ENCODE peak calls at places on chromosomes 16 and 17, in eight cellular contexts. J is stomach, D is HCT116, C is H1, Y is transverse colon, X is breast epithelium, K is GM23338, R is sigmoid colon. E is an unnamed sample.

GRCh38 chr16:2178321-2179106 is 17.9 kb downstream of the CASKIN1 start:
- DNase-seq in J (no peak), D (no peak), C (peak), Y (no peak), X (no peak), K (peak), R (no peak), E (no peak)

GRCh38 chr16:77169650-77170236 is 21.2 kb upstream of the MON1B start:
- DNase-seq in J (peak), D (peak), C (peak), Y (peak), X (no peak), K (peak), R (no peak), E (no peak)

GRCh38 chr16:8032406-8032805 is 557.9 kb downstream of the TMEM114 start:
- DNase-seq in J (no peak), D (no peak), C (no peak), Y (no peak), X (no peak), K (no peak), R (no peak), E (peak)

GRCh38 chr16:15055141-15056053 is 477 bp downstream of the NTAN1 start:
- DNase-seq in J (no peak), D (no peak), C (no peak), Y (peak), X (no peak), K (peak), R (peak), E (no peak)

GRCh38 chr17:61250335-61250890 is 149.2 kb upstream of the TBX2 start:
- DNase-seq in J (no peak), D (no peak), C (no peak), Y (no peak), X (no peak), K (no peak), R (no peak), E (no peak)

GRCh38 chr16:83901101-83901500 is 2.2 kb downstream of the MLYCD start:
- DNase-seq in J (no peak), D (no peak), C (no peak), Y (no peak), X (no peak), K (no peak), R (no peak), E (no peak)

GRCh38 chr16:324451-325334 is 27.8 kb downstream of the AXIN1 start:
- DNase-seq in J (no peak), D (no peak), C (no peak), Y (peak), X (no peak), K (peak), R (no peak), E (no peak)

GRCh38 chr17:32302860-32303649 is 37.4 kb downstream of the RHBDL3 start:
- DNase-seq in J (no peak), D (no peak), C (no peak), Y (no peak), X (no peak), K (peak), R (no peak), E (no peak)

GRCh38 chr16:29898786-29899515 is 399 bp downstream of the SEZ6L2 start:
- DNase-seq in J (peak), D (no peak), C (no peak), Y (peak), X (no peak), K (peak), R (no peak), E (no peak)

GRCh38 chr17:5740937-5741336 is 156.6 kb upstream of the NLRP1 start:
- DNase-seq in J (no peak), D (no peak), C (no peak), Y (no peak), X (no peak), K (peak), R (no peak), E (no peak)

GRCh38 chr17:58321571-58322525 is 6.7 kb downstream of the TSPOAP1 start:
- DNase-seq in J (no peak), D (no peak), C (no peak), Y (no peak), X (no peak), K (no peak), R (no peak), E (no peak)

GRCh38 chr17:53627511-53627910 is 195.2 kb upstream of the KIF2B start:
- DNase-seq in J (no peak), D (no peak), C (no peak), Y (no peak), X (no peak), K (no peak), R (no peak), E (no peak)

GRCh38 chr16:71746442-71747046 is 22.0 kb upstream of the PHLPP2 start:
- DNase-seq in J (no peak), D (peak), C (no peak), Y (no peak), X (no peak), K (peak), R (no peak), E (no peak)

GRCh38 chr16:706189-707061 is 824 bp upstream of the FBXL16 start:
- DNase-seq in J (no peak), D (no peak), C (no peak), Y (no peak), X (no peak), K (peak), R (no peak), E (no peak)

GRCh38 chr17:57723427-57724037 is 21.6 kb downstream of the CCDC182 start:
- DNase-seq in J (no peak), D (no peak), C (no peak), Y (no peak), X (no peak), K (no peak), R (no peak), E (no peak)

GRCh38 chr17:45131616-45132301 is 556 bp downstream of the PLCD3 start:
- DNase-seq in J (peak), D (no peak), C (no peak), Y (peak), X (peak), K (peak), R (peak), E (no peak)

GRCh38 chr17:10699861-10700260 is 2.5 kb downstream of the ADPRM start:
- DNase-seq in J (no peak), D (no peak), C (no peak), Y (no peak), X (no peak), K (no peak), R (no peak), E (no peak)

GRCh38 chr17:10702574-10702973 is 5.2 kb downstream of the ADPRM start:
- DNase-seq in J (no peak), D (no peak), C (no peak), Y (no peak), X (no peak), K (peak), R (no peak), E (no peak)

GRCh38 chr17:10698116-10698818 is 873 bp downstream of the ADPRM start:
- DNase-seq in J (no peak), D (no peak), C (no peak), Y (no peak), X (no peak), K (peak), R (no peak), E (no peak)

DNA sequence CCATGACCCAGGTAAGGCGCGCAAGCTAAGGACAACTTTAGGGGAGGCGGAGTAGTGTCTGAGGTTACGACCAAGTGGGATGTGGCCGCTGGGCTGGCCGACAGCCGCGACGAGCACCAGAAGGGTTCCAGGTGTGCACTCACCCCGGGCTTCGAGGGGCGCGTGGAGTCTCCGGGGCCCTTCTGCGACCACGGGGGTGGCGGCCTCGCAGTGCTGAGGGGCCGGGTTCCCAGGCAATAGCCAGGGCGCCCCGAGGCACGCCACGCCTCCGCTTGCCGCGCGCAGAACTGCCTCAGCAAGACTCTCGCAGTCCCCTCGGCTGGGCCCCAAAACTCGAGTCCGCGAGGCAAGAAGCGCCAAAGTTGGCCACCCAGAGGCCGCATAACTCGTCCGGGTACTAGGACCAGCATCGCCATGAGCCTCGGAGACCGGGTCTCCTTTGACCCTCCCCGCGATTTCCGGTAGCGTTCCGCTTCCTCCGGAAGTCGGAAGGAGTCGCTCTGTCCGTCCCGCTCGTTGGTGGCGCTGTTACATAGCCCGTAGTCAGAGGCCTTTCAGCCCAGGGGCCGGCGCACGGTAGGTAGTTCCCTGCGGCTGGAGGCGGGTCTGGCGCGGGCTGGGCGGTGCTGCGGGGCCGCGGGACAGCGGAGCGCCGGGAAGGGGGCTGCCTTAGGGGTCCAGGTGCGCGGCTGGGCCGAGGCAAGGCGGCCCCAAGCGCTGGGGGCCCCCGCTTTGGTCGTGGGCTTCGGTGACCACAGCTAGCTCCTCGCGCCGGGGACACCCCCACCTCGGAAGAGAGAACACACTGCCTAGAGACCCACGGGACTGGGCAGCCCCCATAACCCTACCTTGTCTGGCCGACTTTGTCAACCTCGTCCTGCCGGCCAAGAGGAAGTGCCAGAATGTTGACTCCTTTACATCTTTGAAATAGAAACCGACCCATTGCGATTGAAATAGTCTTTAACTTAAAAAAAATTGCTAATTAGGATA is at the start of the genes ADPRM and SCO1:
- DNase-seq in J (peak), D (peak), C (peak), Y (peak), X (peak), K (peak), R (peak), E (peak)
- TF ChIP-seq CTCF in J (peak), D (peak), C (peak), Y (peak), X (no peak), K (peak), R (no peak), E (peak)

GRCh38 chr16:81446318-81447275 is 2.0 kb downstream of the CMIP start:
- DNase-seq in J (peak), D (no peak), C (no peak), Y (peak), X (peak), K (peak), R (no peak), E (no peak)
- TF ChIP-seq POLR2AphosphoS5 in J (peak), D (no peak), C (no peak), Y (peak), X (peak), K (no peak), R (no peak), E (peak)

GRCh38 chr17:50712641-50713296 is 5.1 kb upstream of the ANKRD40 start:
- DNase-seq in J (no peak), D (no peak), C (no peak), Y (no peak), X (no peak), K (no peak), R (no peak), E (no peak)

GRCh38 chr17:50707296-50708049 is at the start of gene ANKRD40:
- DNase-seq in J (peak), D (peak), C (no peak), Y (peak), X (peak), K (peak), R (peak), E (peak)

GRCh38 chr17:50710650-50711049 is 2.9 kb upstream of the ANKRD40 start:
- DNase-seq in J (no peak), D (no peak), C (no peak), Y (no peak), X (no peak), K (no peak), R (no peak), E (no peak)

GRCh38 chr17:50710025-50710424 is 2.3 kb upstream of the ANKRD40 start:
- DNase-seq in J (no peak), D (no peak), C (no peak), Y (no peak), X (no peak), K (peak), R (no peak), E (no peak)

GRCh38 chr17:50708050-50709000 is 611 bp upstream of the ANKRD40 start:
- DNase-seq in J (no peak), D (no peak), C (no peak), Y (no peak), X (no peak), K (no peak), R (no peak), E (no peak)
- TF ChIP-seq CTCF in J (no peak), D (no peak), C (no peak), Y (no peak), X (no peak), K (no peak), R (no peak), E (no peak)

DNA sequence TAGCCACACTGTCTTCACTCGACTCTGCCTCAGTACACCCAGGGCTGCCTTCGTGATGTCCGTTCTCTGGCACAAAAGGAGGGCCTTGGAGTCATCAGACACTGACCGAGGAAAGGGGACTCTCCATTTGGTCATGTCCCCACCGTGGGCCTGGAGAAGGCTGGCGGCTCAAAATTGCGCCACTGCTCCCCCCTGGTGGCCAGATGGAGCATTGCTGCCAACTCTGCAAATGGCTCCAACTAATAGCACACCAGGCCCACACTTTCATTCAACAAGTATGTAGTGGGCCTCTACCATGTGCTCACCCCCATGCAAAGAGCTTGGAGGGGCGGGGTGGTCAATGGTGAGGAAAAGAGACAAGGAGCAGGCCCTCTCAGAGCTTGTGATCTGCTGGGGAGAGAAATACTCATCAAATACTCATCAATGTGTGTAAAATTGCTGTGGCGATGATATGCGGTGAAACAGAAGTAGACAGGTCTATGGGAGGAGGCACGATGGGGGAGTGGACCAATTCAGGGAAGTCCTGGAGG is 5.2 kb upstream of the GRIN2C start:
- DNase-seq in J (peak), D (peak), C (no peak), Y (peak), X (peak), K (peak), R (peak), E (peak)
- TF ChIP-seq POLR2AphosphoS5 in J (no peak), D (no peak), C (no peak), Y (no peak), X (no peak), K (no peak), R (no peak), E (peak)

DNA sequence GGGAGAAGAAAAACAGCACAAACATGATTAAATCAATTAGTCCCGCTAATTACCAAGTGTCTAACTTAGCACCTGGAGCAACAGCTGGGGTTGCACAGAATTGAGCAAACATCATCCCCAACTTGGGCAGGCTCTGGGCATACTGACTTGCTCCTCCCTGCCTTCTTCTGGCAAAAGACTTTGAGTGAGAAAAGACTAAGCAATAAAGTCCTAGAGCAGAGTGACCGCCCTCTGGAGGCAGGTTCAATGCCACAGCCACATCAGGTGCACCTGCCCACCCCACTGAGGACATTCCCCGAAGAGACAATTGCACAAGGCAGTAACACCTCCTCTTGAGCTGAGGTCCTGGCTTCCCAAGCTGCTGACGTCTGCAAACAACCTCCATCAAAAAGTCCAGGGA is 358.3 kb downstream of the SOX9 start:
- DNase-seq in J (no peak), D (no peak), C (no peak), Y (no peak), X (no peak), K (peak), R (no peak), E (no peak)
- TF ChIP-seq CTCF in J (no peak), D (peak), C (peak), Y (peak), X (no peak), K (peak), R (no peak), E (no peak)

DNA sequence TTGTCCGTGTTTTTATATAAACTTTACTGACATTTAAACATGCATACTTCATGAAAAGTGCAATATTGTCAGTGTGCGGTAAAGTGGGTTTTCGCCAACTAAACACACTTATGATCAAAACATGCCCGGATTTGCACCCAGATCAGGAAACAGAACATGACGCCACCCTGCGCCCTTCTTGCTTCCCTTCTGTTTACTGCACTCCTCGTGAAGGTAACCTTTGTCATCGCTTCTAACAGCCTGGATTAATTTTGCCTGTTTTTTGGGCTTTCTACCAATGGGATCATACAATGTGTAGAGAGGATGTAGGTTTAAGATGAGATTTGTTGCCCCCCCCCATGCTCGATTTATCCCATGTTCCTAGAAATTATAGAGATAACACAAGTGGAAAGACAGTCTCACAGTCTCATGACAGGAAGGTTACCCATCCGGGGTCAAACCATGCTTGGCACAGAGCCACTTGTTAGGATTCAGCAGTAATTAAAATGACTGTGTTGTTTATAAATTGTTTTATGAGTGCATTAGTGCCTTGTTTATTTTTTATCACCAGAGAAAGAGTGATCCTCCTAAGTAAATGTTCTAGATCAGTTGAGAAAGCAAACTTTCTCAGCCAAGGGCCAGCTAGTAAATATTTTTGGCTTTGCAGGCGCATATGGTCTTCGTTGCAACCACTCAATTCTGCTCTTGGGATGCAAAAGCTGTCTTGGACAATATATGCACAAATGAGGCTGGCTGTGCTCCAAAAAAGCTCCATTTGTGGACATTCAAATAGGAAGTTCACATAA is 254.1 kb upstream of the CACNG5 start:
- DNase-seq in J (peak), D (no peak), C (no peak), Y (peak), X (peak), K (no peak), R (peak), E (no peak)
- TF ChIP-seq POLR2AphosphoS5 in J (no peak), D (no peak), C (no peak), Y (peak), X (no peak), K (no peak), R (no peak), E (no peak)

GRCh38 chr17:43873091-43873490 is 26.1 kb downstream of the CD300LG start:
- DNase-seq in J (no peak), D (no peak), C (no peak), Y (no peak), X (no peak), K (peak), R (no peak), E (no peak)
- TF ChIP-seq CTCF in J (no peak), D (peak), C (peak), Y (peak), X (no peak), K (peak), R (no peak), E (no peak)

E was measured in esophagus muscularis mucosa.